ENCODE peak calls at places on chromosomes 3 and 15, in five cellular contexts. One of them, this sample, is unnamed.

GRCh38 chr3:98563661-98564281 is 29.6 kb downstream of the CPOX start:
- DNase-seq in activated T-helper 1 cell treated with Interleukin-2 at 50 U/mL for 16 hours: no peak
- DNase-seq in trophoblast cell: peak
- DNase-seq in HuH-7: no peak
- DNase-seq in NCI-H748 treated with DMSO at 0.1 percent for 48 hours: no peak
- DNase-seq in this sample: no peak

GRCh38 chr3:35654471-35654870 is 15.1 kb downstream of the ARPP21 start:
- DNase-seq in activated T-helper 1 cell treated with Interleukin-2 at 50 U/mL for 16 hours: no peak
- DNase-seq in trophoblast cell: no peak
- DNase-seq in HuH-7: no peak
- DNase-seq in NCI-H748 treated with DMSO at 0.1 percent for 48 hours: no peak
- DNase-seq in this sample: no peak

GRCh38 chr3:77320514-77320913 is 280.6 kb downstream of the ROBO2 start:
- DNase-seq in activated T-helper 1 cell treated with Interleukin-2 at 50 U/mL for 16 hours: no peak
- DNase-seq in trophoblast cell: peak
- DNase-seq in HuH-7: no peak
- DNase-seq in NCI-H748 treated with DMSO at 0.1 percent for 48 hours: no peak
- DNase-seq in this sample: no peak

GRCh38 chr15:33737687-33738606 is 230.3 kb upstream of the CHRM5 start:
- DNase-seq in activated T-helper 1 cell treated with Interleukin-2 at 50 U/mL for 16 hours: no peak
- DNase-seq in trophoblast cell: peak
- DNase-seq in HuH-7: peak
- DNase-seq in NCI-H748 treated with DMSO at 0.1 percent for 48 hours: peak
- DNase-seq in this sample: no peak

GRCh38 chr15:38611228-38611627 is 46.6 kb upstream of the RASGRP1 start:
- DNase-seq in activated T-helper 1 cell treated with Interleukin-2 at 50 U/mL for 16 hours: peak
- DNase-seq in trophoblast cell: no peak
- DNase-seq in HuH-7: no peak
- DNase-seq in NCI-H748 treated with DMSO at 0.1 percent for 48 hours: no peak
- DNase-seq in this sample: no peak

GRCh38 chr15:83364541-83364940 is 80.1 kb upstream of the BNC1 start:
- DNase-seq in activated T-helper 1 cell treated with Interleukin-2 at 50 U/mL for 16 hours: no peak
- DNase-seq in trophoblast cell: peak
- DNase-seq in HuH-7: no peak
- DNase-seq in NCI-H748 treated with DMSO at 0.1 percent for 48 hours: no peak
- DNase-seq in this sample: no peak

GRCh38 chr3:31971607-31972006 is 9.5 kb downstream of the OSBPL10 start:
- DNase-seq in activated T-helper 1 cell treated with Interleukin-2 at 50 U/mL for 16 hours: no peak
- DNase-seq in trophoblast cell: no peak
- DNase-seq in HuH-7: no peak
- DNase-seq in NCI-H748 treated with DMSO at 0.1 percent for 48 hours: no peak
- DNase-seq in this sample: no peak

GRCh38 chr3:167287308-167287707 is 92.8 kb downstream of the ZBBX start:
- DNase-seq in activated T-helper 1 cell treated with Interleukin-2 at 50 U/mL for 16 hours: no peak
- DNase-seq in trophoblast cell: no peak
- DNase-seq in HuH-7: no peak
- DNase-seq in NCI-H748 treated with DMSO at 0.1 percent for 48 hours: no peak
- DNase-seq in this sample: no peak

GRCh38 chr15:44438402-44438801 is 11.0 kb downstream of the CTDSPL2 start:
- DNase-seq in activated T-helper 1 cell treated with Interleukin-2 at 50 U/mL for 16 hours: no peak
- DNase-seq in trophoblast cell: no peak
- DNase-seq in HuH-7: no peak
- DNase-seq in NCI-H748 treated with DMSO at 0.1 percent for 48 hours: no peak
- DNase-seq in this sample: no peak

GRCh38 chr3:20104167-20104661 is 64.0 kb downstream of the KAT2B start:
- DNase-seq in activated T-helper 1 cell treated with Interleukin-2 at 50 U/mL for 16 hours: peak
- DNase-seq in trophoblast cell: peak
- DNase-seq in HuH-7: no peak
- DNase-seq in NCI-H748 treated with DMSO at 0.1 percent for 48 hours: no peak
- DNase-seq in this sample: peak

GRCh38 chr3:14377838-14378169 is 24.6 kb upstream of the SLC6A6 start:
- DNase-seq in activated T-helper 1 cell treated with Interleukin-2 at 50 U/mL for 16 hours: no peak
- DNase-seq in trophoblast cell: peak
- DNase-seq in HuH-7: no peak
- DNase-seq in NCI-H748 treated with DMSO at 0.1 percent for 48 hours: no peak
- DNase-seq in this sample: no peak

GRCh38 chr3:148957586-148957985 is 33.8 kb upstream of the GYG1 start:
- DNase-seq in activated T-helper 1 cell treated with Interleukin-2 at 50 U/mL for 16 hours: no peak
- DNase-seq in trophoblast cell: no peak
- DNase-seq in HuH-7: peak
- DNase-seq in NCI-H748 treated with DMSO at 0.1 percent for 48 hours: no peak
- DNase-seq in this sample: no peak

GRCh38 chr3:147191795-147192385 is 214.5 kb downstream of the ZIC4 start:
- DNase-seq in activated T-helper 1 cell treated with Interleukin-2 at 50 U/mL for 16 hours: no peak
- DNase-seq in trophoblast cell: peak
- DNase-seq in HuH-7: no peak
- DNase-seq in NCI-H748 treated with DMSO at 0.1 percent for 48 hours: peak
- DNase-seq in this sample: no peak

GRCh38 chr3:182583545-182583944 is 209.8 kb upstream of the ATP11B start:
- DNase-seq in activated T-helper 1 cell treated with Interleukin-2 at 50 U/mL for 16 hours: no peak
- DNase-seq in trophoblast cell: no peak
- DNase-seq in HuH-7: no peak
- DNase-seq in NCI-H748 treated with DMSO at 0.1 percent for 48 hours: no peak
- DNase-seq in this sample: no peak

GRCh38 chr3:197501496-197501878 is 54.3 kb downstream of the BDH1 start:
- DNase-seq in activated T-helper 1 cell treated with Interleukin-2 at 50 U/mL for 16 hours: no peak
- DNase-seq in trophoblast cell: no peak
- DNase-seq in HuH-7: no peak
- DNase-seq in NCI-H748 treated with DMSO at 0.1 percent for 48 hours: no peak
- DNase-seq in this sample: no peak

GRCh38 chr15:88089019-88089603 is 167.4 kb downstream of the NTRK3 start:
- DNase-seq in activated T-helper 1 cell treated with Interleukin-2 at 50 U/mL for 16 hours: no peak
- DNase-seq in trophoblast cell: peak
- DNase-seq in HuH-7: no peak
- DNase-seq in NCI-H748 treated with DMSO at 0.1 percent for 48 hours: no peak
- DNase-seq in this sample: no peak

GRCh38 chr3:48859188-48859587 is 11.5 kb upstream of the PRKAR2A start:
- DNase-seq in activated T-helper 1 cell treated with Interleukin-2 at 50 U/mL for 16 hours: no peak
- DNase-seq in trophoblast cell: no peak
- DNase-seq in HuH-7: no peak
- DNase-seq in NCI-H748 treated with DMSO at 0.1 percent for 48 hours: no peak
- DNase-seq in this sample: no peak

GRCh38 chr3:101853971-101854370 is 4.7 kb downstream of the NFKBIZ start:
- DNase-seq in activated T-helper 1 cell treated with Interleukin-2 at 50 U/mL for 16 hours: no peak
- DNase-seq in trophoblast cell: peak
- DNase-seq in HuH-7: no peak
- DNase-seq in NCI-H748 treated with DMSO at 0.1 percent for 48 hours: no peak
- DNase-seq in this sample: no peak

GRCh38 chr3:13139471-13140065 is 66.3 kb upstream of the IQSEC1 start:
- DNase-seq in activated T-helper 1 cell treated with Interleukin-2 at 50 U/mL for 16 hours: no peak
- DNase-seq in trophoblast cell: no peak
- DNase-seq in HuH-7: no peak
- DNase-seq in NCI-H748 treated with DMSO at 0.1 percent for 48 hours: no peak
- DNase-seq in this sample: no peak

GRCh38 chr3:127690106-127690505 is 17.4 kb downstream of the ABTB1 start:
- DNase-seq in activated T-helper 1 cell treated with Interleukin-2 at 50 U/mL for 16 hours: no peak
- DNase-seq in trophoblast cell: peak
- DNase-seq in HuH-7: no peak
- DNase-seq in NCI-H748 treated with DMSO at 0.1 percent for 48 hours: no peak
- DNase-seq in this sample: no peak

GRCh38 chr15:68537506-68537905 is 41.3 kb upstream of the CORO2B start:
- DNase-seq in activated T-helper 1 cell treated with Interleukin-2 at 50 U/mL for 16 hours: no peak
- DNase-seq in trophoblast cell: no peak
- DNase-seq in HuH-7: no peak
- DNase-seq in NCI-H748 treated with DMSO at 0.1 percent for 48 hours: no peak
- DNase-seq in this sample: no peak

GRCh38 chr3:195909294-195909644 is 918 bp upstream of the TNK2 start:
- DNase-seq in activated T-helper 1 cell treated with Interleukin-2 at 50 U/mL for 16 hours: no peak
- DNase-seq in trophoblast cell: peak
- DNase-seq in HuH-7: peak
- DNase-seq in NCI-H748 treated with DMSO at 0.1 percent for 48 hours: no peak
- DNase-seq in this sample: no peak

GRCh38 chr15:69939513-69940440 is 157.9 kb downstream of the TLE3 start:
- DNase-seq in activated T-helper 1 cell treated with Interleukin-2 at 50 U/mL for 16 hours: no peak
- DNase-seq in trophoblast cell: peak
- DNase-seq in HuH-7: no peak
- DNase-seq in NCI-H748 treated with DMSO at 0.1 percent for 48 hours: no peak
- DNase-seq in this sample: no peak

GRCh38 chr3:23199649-23200048 is 3.5 kb upstream of the UBE2E2 start:
- DNase-seq in activated T-helper 1 cell treated with Interleukin-2 at 50 U/mL for 16 hours: no peak
- DNase-seq in trophoblast cell: no peak
- DNase-seq in HuH-7: no peak
- DNase-seq in NCI-H748 treated with DMSO at 0.1 percent for 48 hours: no peak
- DNase-seq in this sample: no peak

GRCh38 chr3:101926594-101927105 is 77.3 kb downstream of the NFKBIZ start:
- DNase-seq in activated T-helper 1 cell treated with Interleukin-2 at 50 U/mL for 16 hours: no peak
- DNase-seq in trophoblast cell: no peak
- DNase-seq in HuH-7: no peak
- DNase-seq in NCI-H748 treated with DMSO at 0.1 percent for 48 hours: peak
- DNase-seq in this sample: no peak

GRCh38 chr3:47413751-47414150 is 32.9 kb downstream of the PTPN23 start:
- DNase-seq in activated T-helper 1 cell treated with Interleukin-2 at 50 U/mL for 16 hours: no peak
- DNase-seq in trophoblast cell: no peak
- DNase-seq in HuH-7: no peak
- DNase-seq in NCI-H748 treated with DMSO at 0.1 percent for 48 hours: no peak
- DNase-seq in this sample: no peak

GRCh38 chr3:52477076-52477895 is 17.9 kb upstream of the STAB1 start:
- DNase-seq in activated T-helper 1 cell treated with Interleukin-2 at 50 U/mL for 16 hours: no peak
- DNase-seq in trophoblast cell: peak
- DNase-seq in HuH-7: no peak
- DNase-seq in NCI-H748 treated with DMSO at 0.1 percent for 48 hours: no peak
- DNase-seq in this sample: no peak

GRCh38 chr15:50247819-50248650 is 17.5 kb downstream of the HDC start:
- DNase-seq in activated T-helper 1 cell treated with Interleukin-2 at 50 U/mL for 16 hours: no peak
- DNase-seq in trophoblast cell: peak
- DNase-seq in HuH-7: no peak
- DNase-seq in NCI-H748 treated with DMSO at 0.1 percent for 48 hours: no peak
- DNase-seq in this sample: peak

GRCh38 chr3:139764936-139765335 is 87.2 kb upstream of the NMNAT3 start:
- DNase-seq in activated T-helper 1 cell treated with Interleukin-2 at 50 U/mL for 16 hours: no peak
- DNase-seq in trophoblast cell: peak
- DNase-seq in HuH-7: no peak
- DNase-seq in NCI-H748 treated with DMSO at 0.1 percent for 48 hours: no peak
- DNase-seq in this sample: no peak

GRCh38 chr3:172181936-172182708 is 142.7 kb downstream of the FNDC3B start:
- DNase-seq in activated T-helper 1 cell treated with Interleukin-2 at 50 U/mL for 16 hours: no peak
- DNase-seq in trophoblast cell: no peak
- DNase-seq in HuH-7: no peak
- DNase-seq in NCI-H748 treated with DMSO at 0.1 percent for 48 hours: no peak
- DNase-seq in this sample: no peak

GRCh38 chr3:63328386-63328785 is 50.3 kb downstream of the SYNPR start:
- DNase-seq in activated T-helper 1 cell treated with Interleukin-2 at 50 U/mL for 16 hours: no peak
- DNase-seq in trophoblast cell: peak
- DNase-seq in HuH-7: no peak
- DNase-seq in NCI-H748 treated with DMSO at 0.1 percent for 48 hours: no peak
- DNase-seq in this sample: no peak

GRCh38 chr3:13009132-13009945 is 63.9 kb downstream of the IQSEC1 start:
- DNase-seq in activated T-helper 1 cell treated with Interleukin-2 at 50 U/mL for 16 hours: peak
- DNase-seq in trophoblast cell: peak
- DNase-seq in HuH-7: no peak
- DNase-seq in NCI-H748 treated with DMSO at 0.1 percent for 48 hours: no peak
- DNase-seq in this sample: peak

GRCh38 chr3:77370413-77370812 is 330.5 kb downstream of the ROBO2 start:
- DNase-seq in activated T-helper 1 cell treated with Interleukin-2 at 50 U/mL for 16 hours: no peak
- DNase-seq in trophoblast cell: no peak
- DNase-seq in HuH-7: no peak
- DNase-seq in NCI-H748 treated with DMSO at 0.1 percent for 48 hours: no peak
- DNase-seq in this sample: no peak

GRCh38 chr3:188695251-188695650 is 476.5 kb upstream of the TPRG1 start:
- DNase-seq in activated T-helper 1 cell treated with Interleukin-2 at 50 U/mL for 16 hours: no peak
- DNase-seq in trophoblast cell: no peak
- DNase-seq in HuH-7: no peak
- DNase-seq in NCI-H748 treated with DMSO at 0.1 percent for 48 hours: no peak
- DNase-seq in this sample: no peak

GRCh38 chr3:85808750-85809149 is 850.0 kb downstream of the CADM2 start:
- DNase-seq in activated T-helper 1 cell treated with Interleukin-2 at 50 U/mL for 16 hours: no peak
- DNase-seq in trophoblast cell: no peak
- DNase-seq in HuH-7: no peak
- DNase-seq in NCI-H748 treated with DMSO at 0.1 percent for 48 hours: peak
- DNase-seq in this sample: no peak